ENCODE peak calls at places on chromosomes 4 and X, in seven cellular contexts. K is psoas muscle, R is Peyer's patch, Q is fibroblast of pulmonary artery, A is upper lobe of right lung, G is colonic mucosa, P is IMR-90. I is an unnamed sample.

GRCh38 chrX:120793098-120793497 is 82.6 kb downstream of the CT47B1 start:
- DNase-seq in K (no peak), P (no peak), R (no peak), A (no peak), Q (no peak), G (no peak), I (no peak)

GRCh38 chr4:96766359-96766758 is 926.5 kb downstream of the PDHA2 start:
- DNase-seq in G (no peak), A (no peak), Q (no peak), P (no peak), R (no peak), K (no peak), I (no peak)

GRCh38 chr4:185740471-185740873 is 71.5 kb downstream of the SORBS2 start:
- DNase-seq in R (no peak), K (no peak), P (no peak), A (no peak), G (no peak), Q (no peak), I (no peak)

GRCh38 chrX:41045960-41046567 is 39.2 kb upstream of the USP9X start:
- DNase-seq in G (peak), P (peak), R (no peak), Q (peak), K (no peak), A (no peak), I (no peak)

GRCh38 chrX:108131471-108131870 is 39.9 kb downstream of the ATG4A start:
- DNase-seq in G (no peak), Q (peak), A (no peak), R (no peak), K (no peak), P (peak), I (no peak)

GRCh38 chr4:8379281-8379680 is 61.2 kb downstream of the ACOX3 start:
- DNase-seq in R (no peak), P (no peak), K (no peak), G (no peak), Q (no peak), A (peak), I (no peak)

GRCh38 chr4:68865178-68865638 is 49.4 kb downstream of the UGT2B10 start:
- DNase-seq in R (no peak), G (no peak), K (no peak), Q (no peak), A (no peak), P (no peak), I (no peak)

GRCh38 chrX:54198262-54198661 is 15.2 kb upstream of the FAM120C start:
- DNase-seq in G (no peak), P (no peak), Q (no peak), R (no peak), A (no peak), K (no peak), I (no peak)

GRCh38 chr4:86387013-86387412 is 27.2 kb upstream of the MAPK10 start:
- DNase-seq in A (no peak), P (no peak), G (no peak), Q (no peak), K (no peak), R (no peak), I (no peak)

GRCh38 chr4:11765849-11766453 is 337.3 kb upstream of the HS3ST1 start:
- DNase-seq in R (no peak), Q (peak), K (no peak), P (peak), A (no peak), G (peak), I (no peak)

GRCh38 chrX:14864626-14865025 is 8.2 kb downstream of the FANCB start:
- DNase-seq in A (no peak), K (no peak), Q (peak), G (no peak), R (no peak), P (peak), I (no peak)

GRCh38 chrX:19541196-19541595 is 25.9 kb upstream of the MAP3K15 start:
- DNase-seq in G (no peak), Q (no peak), P (no peak), K (no peak), R (no peak), A (no peak), I (no peak)

GRCh38 chr4:174080361-174080760 is 203.1 kb downstream of the FBXO8 start:
- DNase-seq in Q (peak), P (peak), A (no peak), R (no peak), G (no peak), K (no peak), I (no peak)

GRCh38 chr4:54234497-54235205 is 5.6 kb downstream of the PDGFRA start:
- DNase-seq in Q (peak), P (no peak), R (no peak), A (no peak), G (no peak), K (no peak), I (no peak)

GRCh38 chr4:82745173-82745842 is 53.3 kb downstream of the SCD5 start:
- DNase-seq in Q (no peak), A (no peak), G (no peak), P (peak), K (no peak), R (no peak), I (no peak)

GRCh38 chr4:159018062-159018629 is 84.7 kb upstream of the RAPGEF2 start:
- DNase-seq in Q (no peak), A (no peak), K (no peak), G (no peak), R (peak), P (no peak), I (peak)

GRCh38 chrX:141673946-141674345 is 24.6 kb downstream of the SPANXD start:
- DNase-seq in R (no peak), G (no peak), K (no peak), P (no peak), A (no peak), Q (no peak), I (no peak)

GRCh38 chrX:141341341-141341740 is 99.0 kb upstream of the SPANXC start:
- DNase-seq in Q (peak), G (no peak), A (no peak), K (no peak), R (no peak), P (peak), I (no peak)

GRCh38 chr4:173181769-173182374 is 13.3 kb downstream of the GALNT7 start:
- DNase-seq in Q (peak), G (no peak), R (no peak), A (no peak), K (no peak), P (peak), I (no peak)

GRCh38 chr4:52037730-52038108 is 380 bp downstream of the SGCB start:
- DNase-seq in Q (peak), A (no peak), K (peak), P (peak), G (peak), R (no peak), I (peak)

GRCh38 chrX:46554942-46555341 is 9.7 kb upstream of the ZNF674 start:
- DNase-seq in Q (peak), R (no peak), P (peak), K (no peak), A (no peak), G (no peak), I (no peak)

GRCh38 chrX:567891-568290 is 62.7 kb upstream of the SHOX start:
- DNase-seq in A (no peak), K (no peak), R (no peak), Q (no peak), G (no peak), P (no peak), I (no peak)

GRCh38 chr4:140743194-140743931 is 12.8 kb downstream of the TBC1D9 start:
- DNase-seq in R (peak), K (no peak), G (no peak), Q (peak), A (no peak), P (peak), I (peak)

GRCh38 chr4:10079256-10079655 is 37.3 kb downstream of the WDR1 start:
- DNase-seq in K (no peak), R (no peak), Q (no peak), A (peak), G (peak), P (no peak), I (no peak)

GRCh38 chrX:150768132-150768485 is 74.9 kb downstream of the MTMR1 start:
- DNase-seq in R (no peak), K (no peak), Q (peak), G (no peak), A (no peak), P (no peak), I (no peak)

GRCh38 chr4:136458326-136458725 is 1074.0 kb downstream of the PCDH18 start:
- DNase-seq in K (no peak), G (no peak), A (peak), Q (no peak), R (no peak), P (no peak), I (no peak)

GRCh38 chrX:112819013-112819635 is 21.5 kb downstream of the AMOT start:
- DNase-seq in K (no peak), A (no peak), G (no peak), Q (peak), R (no peak), P (peak), I (no peak)

GRCh38 chr4:175346381-175346780 is 428.2 kb downstream of the ADAM29 start:
- DNase-seq in A (no peak), G (no peak), Q (no peak), R (no peak), P (no peak), K (no peak), I (no peak)

GRCh38 chr4:1465173-1466033 is 59.2 kb upstream of the NKX1-1 start:
- DNase-seq in Q (no peak), K (no peak), P (no peak), R (no peak), G (no peak), A (peak), I (no peak)

GRCh38 chr4:6783111-6783981 is 819 bp downstream of the KIAA0232 start:
- DNase-seq in P (peak), A (peak), Q (peak), K (peak), R (peak), G (peak), I (peak)

GRCh38 chr4:108492816-108493595 is 127.4 kb upstream of the RPL34 start:
- DNase-seq in K (no peak), Q (no peak), R (no peak), G (peak), P (peak), A (no peak), I (peak)
- TF ChIP-seq CTCF in K (no peak), Q (peak), R (peak), G (peak), P (peak), A (peak), I (peak)

GRCh38 chrX:53071064-53071463 is 11.1 kb upstream of the TSPYL2 start:
- DNase-seq in R (no peak), Q (no peak), K (no peak), A (no peak), G (no peak), P (no peak), I (no peak)
- H3K4me3 ChIP-seq in R (no peak), Q (no peak), K (no peak), A (no peak), G (no peak), P (no peak), I (no peak)

GRCh38 chr4:39456946-39457763 is 1.6 kb downstream of the RPL9 start:
- DNase-seq in P (no peak), Q (no peak), K (no peak), R (no peak), G (no peak), A (no peak), I (no peak)

GRCh38 chr4:39452860-39453587 is 5.7 kb downstream of the RPL9 start:
- DNase-seq in G (no peak), Q (no peak), K (no peak), P (no peak), R (no peak), A (no peak), I (no peak)

GRCh38 chr4:39452153-39452859 is 6.4 kb downstream of the RPL9 start:
- DNase-seq in P (no peak), R (no peak), Q (no peak), K (no peak), G (no peak), A (no peak), I (no peak)

GRCh38 chr4:39453738-39454137 is 5.0 kb downstream of the RPL9 start:
- DNase-seq in Q (no peak), G (no peak), A (no peak), R (no peak), P (no peak), K (no peak), I (no peak)

GRCh38 chr4:39455486-39455885 is 3.2 kb downstream of the RPL9 start:
- DNase-seq in R (no peak), K (no peak), Q (no peak), A (no peak), G (no peak), P (no peak), I (no peak)
- TF ChIP-seq CTCF in R (no peak), K (no peak), Q (no peak), A (no peak), G (no peak), P (no peak), I (no peak)

GRCh38 chr4:76990288-76991080 is 40.9 kb downstream of the SEPTIN11 start:
- DNase-seq in P (peak), G (no peak), Q (peak), K (no peak), A (no peak), R (no peak), I (no peak)
- H3K4me3 ChIP-seq in P (no peak), G (no peak), Q (no peak), K (no peak), A (no peak), R (no peak), I (no peak)

GRCh38 chr4:41814565-41814964 is 66.0 kb upstream of the PHOX2B start:
- DNase-seq in K (no peak), Q (peak), A (no peak), G (no peak), P (peak), R (no peak), I (no peak)
- TF ChIP-seq CTCF in K (no peak), Q (peak), A (peak), G (no peak), P (peak), R (peak), I (no peak)

GRCh38 chrX:131802836-131803626 is 220.1 kb upstream of the STK26 start:
- DNase-seq in A (no peak), R (peak), G (peak), Q (no peak), P (peak), K (peak), I (peak)
- H3K4me3 ChIP-seq in A (no peak), R (no peak), G (peak), Q (no peak), P (peak), K (peak), I (peak)

DNA sequence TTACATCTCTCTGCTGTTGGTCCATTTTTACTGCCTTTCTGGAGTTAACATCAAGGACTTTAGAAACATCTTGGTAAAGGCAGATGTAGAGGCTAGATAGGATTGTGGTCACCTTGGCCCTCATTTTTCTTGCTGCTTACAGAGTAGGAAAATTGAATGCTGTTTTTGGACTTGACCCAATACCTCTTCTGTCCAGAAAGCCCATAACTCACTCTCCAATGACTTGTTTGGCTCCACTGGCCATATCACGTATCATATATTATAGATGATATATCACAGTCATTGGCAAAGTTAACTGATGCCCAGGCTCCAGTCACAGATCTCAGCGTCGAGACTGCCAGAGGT is 88.1 kb upstream of the PLAC1 start:
- DNase-seq in K (no peak), G (no peak), A (no peak), R (no peak), Q (no peak), P (no peak), I (no peak)
- TF ChIP-seq CTCF in K (no peak), G (no peak), A (no peak), R (no peak), Q (no peak), P (no peak), I (no peak)

DNA sequence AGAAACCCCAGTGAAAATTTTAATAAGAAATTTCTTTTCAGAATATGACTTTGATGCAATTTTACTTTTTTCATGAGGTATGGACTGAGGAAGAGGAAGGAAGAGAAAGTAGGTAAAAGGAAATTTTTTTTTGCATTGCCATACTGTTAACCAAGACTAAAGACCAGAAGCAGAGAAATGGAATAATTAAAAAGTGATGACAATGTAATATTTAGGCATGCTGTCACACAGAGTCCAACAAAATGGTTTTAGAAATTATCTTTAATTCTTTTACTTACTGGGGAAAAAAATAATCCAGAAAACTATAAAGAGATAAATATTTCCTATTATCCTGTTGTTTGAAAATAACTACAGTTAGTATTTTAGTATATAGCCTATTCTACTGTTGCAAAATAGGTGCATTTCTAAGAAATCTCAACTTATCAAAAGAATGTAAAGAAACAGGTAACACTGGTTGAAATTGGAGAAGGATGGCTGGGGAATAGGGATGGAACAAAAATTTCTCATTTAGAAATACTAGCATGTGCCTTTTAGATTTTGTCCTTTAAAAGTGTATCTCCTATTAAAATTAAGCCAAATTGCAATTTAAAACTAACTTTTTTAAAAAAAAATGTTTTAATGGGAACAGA is 92.6 kb downstream of the ANXA3 start:
- DNase-seq in R (no peak), Q (no peak), P (no peak), G (no peak), K (no peak), A (no peak), I (no peak)
- H3K4me3 ChIP-seq in R (no peak), Q (no peak), P (no peak), G (no peak), K (no peak), A (no peak), I (no peak)

I was measured in GM06990.